ENCODE peak calls at places on chromosome 16, in ten cellular contexts. I, F, Z, P, D, X, V, W, J and T are unnamed samples.
A peak's percentile ranks its signal among the peaks of the same experiment; 100 is the strongest.

GRCh38 chr16:2015117-2015946 is 4.3 kb upstream of the NPW start:
- DNase-seq in I (peak; percentile 98), F (no peak), Z (no peak), P (no peak), D (no peak), X (peak; percentile 79), V (no peak), W (no peak), J (no peak), T (no peak)

GRCh38 chr16:64321881-64322280 is 800.0 kb downstream of the CDH11 start:
- DNase-seq in I (no peak), F (no peak), Z (no peak), P (no peak), D (no peak), X (no peak), V (no peak), W (no peak), J (no peak), T (no peak)

GRCh38 chr16:28609631-28610594 is at the start of gene SULT1A1:
- DNase-seq in I (no peak), F (peak; percentile 85), Z (peak; percentile 87), P (peak; percentile 35), D (no peak), X (peak; percentile 96), V (peak; percentile 21), W (peak; percentile 77), J (peak; percentile 83), T (peak; percentile 77)

GRCh38 chr16:22161999-22162657 is at the start of gene SDR42E2:
- DNase-seq in I (no peak), F (no peak), Z (no peak), P (no peak), D (no peak), X (peak; percentile 38), V (peak; percentile 35), W (no peak), J (no peak), T (no peak)

GRCh38 chr16:85752511-85753420 is 1.9 kb upstream of the C16orf74 start:
- DNase-seq in I (no peak), F (no peak), Z (no peak), P (no peak), D (no peak), X (peak; percentile 46), V (peak; percentile 62), W (no peak), J (no peak), T (no peak)

GRCh38 chr16:46932802-46933201 is 40.7 kb downstream of the DNAJA2 start:
- DNase-seq in I (no peak), F (no peak), Z (no peak), P (no peak), D (no peak), X (no peak), V (no peak), W (no peak), J (peak; percentile 24), T (no peak)

GRCh38 chr16:28112908-28113307 is 49.4 kb upstream of the GSG1L start:
- DNase-seq in I (no peak), F (no peak), Z (no peak), P (no peak), D (no peak), X (no peak), V (no peak), W (no peak), J (no peak), T (no peak)

GRCh38 chr16:49455991-49456745 is 82.6 kb downstream of the C16orf78 start:
- DNase-seq in I (no peak), F (peak; percentile 16), Z (no peak), P (no peak), D (peak; percentile 52), X (no peak), V (no peak), W (no peak), J (no peak), T (no peak)

GRCh38 chr16:57134982-57135381 is 42.6 kb downstream of the CPNE2 start:
- DNase-seq in I (no peak), F (no peak), Z (no peak), P (no peak), D (no peak), X (peak; percentile 71), V (no peak), W (no peak), J (peak; percentile 43), T (no peak)

GRCh38 chr16:1030381-1030901 is 42.1 kb upstream of the SSTR5 start:
- DNase-seq in I (no peak), F (no peak), Z (no peak), P (no peak), D (no peak), X (no peak), V (no peak), W (no peak), J (no peak), T (no peak)

GRCh38 chr16:54342966-54343365 is 56.4 kb upstream of the IRX3 start:
- DNase-seq in I (no peak), F (no peak), Z (no peak), P (no peak), D (no peak), X (no peak), V (no peak), W (no peak), J (no peak), T (no peak)

GRCh38 chr16:81855552-81856153 is 76.6 kb downstream of the PLCG2 start:
- DNase-seq in I (no peak), F (no peak), Z (no peak), P (no peak), D (no peak), X (no peak), V (no peak), W (no peak), J (no peak), T (no peak)

DNA sequence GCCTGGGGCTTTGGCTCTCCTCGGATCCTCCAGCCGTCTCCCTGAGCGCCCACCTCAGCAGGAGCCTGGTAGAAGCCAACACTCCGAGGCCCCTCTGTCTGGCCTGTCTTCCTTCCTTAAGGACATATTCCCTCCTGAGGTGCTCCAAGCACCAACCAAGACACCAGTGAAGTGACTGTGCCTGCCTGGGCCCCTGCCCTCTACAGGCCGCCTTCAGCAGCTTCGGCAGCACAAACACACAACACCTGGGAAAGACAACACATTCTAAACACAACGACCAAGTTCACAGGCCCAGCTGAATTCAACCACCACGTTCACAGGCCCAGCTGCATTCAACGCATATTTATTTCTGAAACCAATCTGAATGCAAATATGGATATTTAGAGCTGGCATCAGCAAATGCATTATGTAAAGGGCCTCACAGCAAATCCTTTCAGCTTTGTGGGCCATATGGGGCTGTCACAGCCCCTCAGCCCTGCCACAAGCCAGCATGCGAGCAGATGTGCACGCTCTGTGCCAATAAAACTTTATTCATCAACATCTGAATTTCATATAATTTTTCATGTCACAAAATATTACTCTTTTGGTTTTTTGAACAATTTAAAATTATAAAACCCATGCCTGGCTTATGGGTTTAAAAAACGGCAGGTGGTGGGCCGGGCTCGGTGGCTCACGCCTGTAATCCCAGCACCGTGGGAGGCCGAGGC is 12.2 kb downstream of the GALNS start:
- DNase-seq in I (peak; percentile 25), F (no peak), Z (no peak), P (no peak), D (no peak), X (no peak), V (no peak), W (no peak), J (no peak), T (no peak)
- TF ChIP-seq CTCF in I (no peak), F (no peak), Z (no peak), P (no peak), D (no peak), X (no peak), V (no peak), W (no peak), J (no peak), T (no peak)

GRCh38 chr16:84730406-84731106 is 30.8 kb downstream of the USP10 start:
- DNase-seq in I (peak; percentile 87), F (peak; percentile 78), Z (peak; percentile 87), P (peak; percentile 70), D (peak; percentile 76), X (peak; percentile 69), V (peak; percentile 53), W (no peak), J (no peak), T (peak; percentile 29)
- H3K4me1 ChIP-seq in I (peaks cover 87% of the 10 kb centered on the region), F (peaks cover 19% of the 10 kb centered on the region), Z (peaks cover 10% of the 10 kb centered on the region), P (peaks cover 38% of the 10 kb centered on the region), D (peaks cover 33% of the 10 kb centered on the region), X (peaks cover 50% of the 10 kb centered on the region), V (peaks cover 22% of the 10 kb centered on the region), W (peaks cover 28% of the 10 kb centered on the region), J (peaks cover 24% of the 10 kb centered on the region), T (peaks cover 6% of the 10 kb centered on the region)

DNA sequence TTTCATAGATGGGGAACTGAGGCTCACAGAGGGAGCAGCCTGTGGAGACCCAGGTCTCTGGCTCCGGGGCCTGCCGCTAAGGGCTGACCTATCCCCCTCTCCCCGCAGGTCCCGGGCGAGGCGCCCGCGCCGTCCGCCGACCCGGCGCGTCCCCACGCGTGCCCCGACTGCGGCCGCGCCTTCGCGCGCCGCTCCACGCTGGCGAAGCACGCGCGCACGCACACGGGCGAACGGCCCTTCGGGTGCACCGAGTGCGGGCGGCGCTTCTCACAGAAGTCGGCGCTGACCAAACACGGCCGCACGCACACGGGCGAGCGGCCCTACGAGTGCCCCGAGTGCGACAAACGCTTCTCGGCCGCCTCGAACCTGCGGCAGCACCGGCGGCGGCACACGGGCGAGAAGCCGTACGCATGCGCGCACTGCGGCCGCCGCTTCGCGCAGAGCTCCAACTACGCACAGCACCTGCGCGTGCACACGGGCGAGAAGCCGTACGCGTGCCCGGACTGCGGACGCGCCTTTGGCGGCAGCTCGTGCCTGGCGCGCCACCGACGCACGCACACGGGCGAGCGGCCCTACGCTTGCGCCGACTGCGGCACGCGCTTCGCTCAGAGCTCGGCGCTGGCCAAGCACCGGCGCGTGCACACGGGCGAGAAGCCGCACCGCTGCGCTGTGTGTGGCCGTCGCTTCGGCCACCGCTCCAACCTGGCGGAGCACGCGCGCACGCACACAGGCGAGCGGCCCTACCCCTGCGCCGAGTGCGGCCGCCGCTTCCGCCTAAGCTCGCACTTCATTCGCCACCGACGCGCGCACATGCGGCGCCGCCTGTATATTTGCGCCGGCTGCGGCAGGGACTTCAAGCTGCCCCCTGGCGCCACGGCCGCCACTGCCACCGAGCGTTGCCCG is 10.3 kb downstream of the ZNF771 start:
- DNase-seq in I (peak; percentile 98), F (peak; percentile 91), Z (peak; percentile 84), P (peak; percentile 85), D (peak; percentile 79), X (peak; percentile 90), V (peak; percentile 94), W (peak; percentile 93), J (peak; percentile 96), T (no peak)
- TF ChIP-seq CTCF in I (peak; percentile 34), F (no peak), Z (peak; percentile 31), P (peak; percentile 42), D (no peak), X (peak; percentile 44), V (no peak), W (peak; percentile 43), J (peak; percentile 25), T (no peak)

DNA sequence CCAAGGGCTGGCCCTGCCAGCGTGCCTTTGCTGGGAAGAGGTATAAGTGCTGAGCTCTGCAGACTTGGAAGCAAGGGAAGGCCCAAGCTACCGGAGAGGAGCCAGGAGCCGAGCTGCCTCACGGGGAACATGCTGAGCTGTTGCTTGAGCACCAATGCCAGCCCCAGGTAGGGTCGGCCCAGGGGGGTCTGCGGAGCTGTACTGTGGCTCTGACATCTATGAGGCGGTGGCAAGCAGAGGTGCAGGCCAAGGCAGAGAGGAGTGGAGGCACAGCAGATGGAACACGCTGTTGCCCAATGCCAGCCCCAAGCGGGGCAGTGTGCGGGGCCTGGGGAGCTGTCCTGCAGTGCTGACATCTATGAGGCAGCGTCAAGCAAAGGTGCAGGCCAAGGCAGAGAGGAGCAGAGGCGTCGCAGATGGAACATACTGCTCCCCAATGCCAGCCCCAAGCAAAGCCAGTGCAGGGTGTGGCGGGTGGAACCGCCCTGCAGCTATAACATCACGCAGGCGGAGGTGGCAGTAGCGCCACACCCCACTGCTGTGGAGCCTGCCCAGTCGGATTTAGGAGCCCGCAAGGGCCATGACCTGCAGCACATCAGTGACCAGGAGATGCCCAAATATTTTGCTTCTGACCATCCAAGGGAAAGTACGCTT is 10.0 kb downstream of the GGA2 start:
- DNase-seq in I (no peak), F (no peak), Z (no peak), P (no peak), D (no peak), X (peak; percentile 77), V (no peak), W (no peak), J (no peak), T (no peak)
- H3K4me1 ChIP-seq in I (peaks cover 29% of the 10 kb centered on the region), F (peaks cover 27% of the 10 kb centered on the region), Z (peaks cover 67% of the 10 kb centered on the region), P (peaks cover 23% of the 10 kb centered on the region), D (peaks cover 20% of the 10 kb centered on the region), X (peaks cover 24% of the 10 kb centered on the region), V (peaks cover 22% of the 10 kb centered on the region), W (peaks cover 40% of the 10 kb centered on the region), J (peaks cover 32% of the 10 kb centered on the region), T (peaks cover 6% of the 10 kb centered on the region)